ENCODE peak calls at places on chromosomes 4 and X, in seven cellular contexts. P, M, H, N, S, D and Y are unnamed samples.

GRCh38 chrX:87299563-87300160 is 217.9 kb upstream of the KLHL4 start:
- DNase-seq in H (no peak), S (no peak), N (no peak), D (no peak), M (no peak), P (peak; percentile 3), Y (no peak)

GRCh38 chr4:133594246-133595207 is 445.4 kb downstream of the PCDH10 start:
- DNase-seq in D (no peak), N (no peak), S (no peak), P (no peak), M (no peak), H (no peak), Y (no peak)

GRCh38 chrX:83771664-83772063 is 89.3 kb upstream of the CYLC1 start:
- DNase-seq in D (no peak), S (no peak), M (no peak), N (no peak), P (no peak), H (no peak), Y (peak; percentile 14)

GRCh38 chr4:4289055-4289454 is 899 bp downstream of the LYAR start:
- DNase-seq in H (no peak), P (peak; percentile 13), M (no peak), N (no peak), D (no peak), S (no peak), Y (no peak)

GRCh38 chr4:108224628-108225053 is 55.9 kb upstream of the LEF1 start:
- DNase-seq in M (no peak), N (no peak), P (peak; percentile 75), D (no peak), S (no peak), H (no peak), Y (peak; percentile 65)

GRCh38 chrX:9141496-9141895 is 107.6 kb upstream of the FAM9B start:
- DNase-seq in D (no peak), M (no peak), S (no peak), H (no peak), P (no peak), N (no peak), Y (no peak)

GRCh38 chr4:150482581-150482980 is 99.4 kb upstream of the MAB21L2 start:
- DNase-seq in N (no peak), M (no peak), P (no peak), D (no peak), H (no peak), S (no peak), Y (no peak)

GRCh38 chr4:57065730-57066482 is 44.3 kb downstream of the IGFBP7 start:
- DNase-seq in S (no peak), N (no peak), M (no peak), H (no peak), P (no peak), D (no peak), Y (no peak)

GRCh38 chrX:10098235-10098819 is 58.4 kb upstream of the CLCN4 start:
- DNase-seq in M (no peak), N (no peak), S (no peak), D (no peak), H (no peak), P (no peak), Y (no peak)

GRCh38 chrX:47218280-47218919 is at the start of gene CDK16:
- DNase-seq in D (peak; percentile 55), H (peak; percentile 70), M (peak; percentile 82), S (no peak), N (peak; percentile 79), P (peak; percentile 90), Y (peak; percentile 60)

GRCh38 chrX:133005038-133005437 is 46.6 kb upstream of the HS6ST2 start:
- DNase-seq in M (no peak), P (peak; percentile 23), N (no peak), S (no peak), H (no peak), D (no peak), Y (no peak)

GRCh38 chrX:14409341-14409740 is 120.0 kb upstream of the GLRA2 start:
- DNase-seq in M (no peak), P (no peak), S (no peak), H (no peak), N (no peak), D (no peak), Y (no peak)

GRCh38 chrX:119389214-119389613 is 9.9 kb upstream of the SLC25A43 start:
- DNase-seq in D (no peak), N (no peak), M (no peak), P (no peak), S (no peak), H (no peak), Y (no peak)

GRCh38 chr4:84870398-84871163 is 95.9 kb downstream of the WDFY3 start:
- DNase-seq in M (no peak), D (no peak), P (no peak), H (no peak), N (no peak), S (no peak), Y (no peak)

GRCh38 chr4:164734476-164734875 is 19.5 kb upstream of the SMIM31 start:
- DNase-seq in S (no peak), M (no peak), N (no peak), H (no peak), D (no peak), P (no peak), Y (no peak)

GRCh38 chr4:55297346-55297745 is 48.7 kb upstream of the SRD5A3 start:
- DNase-seq in M (no peak), H (no peak), D (no peak), S (no peak), N (peak; percentile 58), P (peak; percentile 17), Y (no peak)

GRCh38 chr4:80035336-80035735 is 37.7 kb downstream of the ANTXR2 start:
- DNase-seq in M (no peak), P (no peak), S (no peak), H (no peak), N (peak; percentile 38), D (no peak), Y (no peak)

GRCh38 chrX:10393241-10393640 is 227.1 kb downstream of the MID1 start:
- DNase-seq in N (no peak), M (no peak), P (no peak), D (no peak), S (no peak), H (no peak), Y (no peak)

GRCh38 chrX:136202889-136203288 is 48.3 kb downstream of the MAP7D3 start:
- DNase-seq in M (no peak), N (no peak), S (no peak), D (no peak), H (no peak), P (no peak), Y (no peak)

GRCh38 chr4:2096073-2096609 is 37.0 kb downstream of the NAT8L start:
- DNase-seq in P (no peak), N (no peak), H (no peak), M (no peak), S (peak; percentile 79), D (no peak), Y (no peak)

GRCh38 chrX:39850630-39851152 is 247.1 kb downstream of the BCOR start:
- DNase-seq in D (no peak), P (peak; percentile 90), M (peak; percentile 54), H (no peak), S (no peak), N (no peak), Y (no peak)

DNA sequence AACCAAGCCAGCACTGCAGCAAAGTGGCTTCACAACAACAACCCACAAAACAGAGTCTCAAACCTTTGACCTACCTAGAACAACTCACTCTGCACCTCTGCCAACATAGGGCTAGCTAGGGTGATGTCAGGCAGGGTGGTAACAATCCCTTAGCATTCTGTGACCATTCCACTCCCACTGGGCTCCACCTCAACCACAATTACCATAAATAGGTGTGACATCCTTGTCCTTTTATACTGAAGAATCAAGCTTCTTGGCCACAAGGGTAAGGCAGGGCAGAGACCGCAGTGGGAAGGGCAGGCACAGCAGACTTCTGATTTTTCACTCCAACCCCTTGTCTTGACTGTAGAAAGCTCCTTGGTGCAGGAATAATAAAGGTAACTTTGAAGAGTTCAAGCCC is 795.4 kb upstream of the DIAPH2 start:
- DNase-seq in S (no peak), N (no peak), D (no peak), H (no peak), M (no peak), P (no peak), Y (no peak)
- TF ChIP-seq POLR2A in S (no peak), N (no peak), D (no peak), H (no peak), M (no peak), P (no peak), Y (no peak)

DNA sequence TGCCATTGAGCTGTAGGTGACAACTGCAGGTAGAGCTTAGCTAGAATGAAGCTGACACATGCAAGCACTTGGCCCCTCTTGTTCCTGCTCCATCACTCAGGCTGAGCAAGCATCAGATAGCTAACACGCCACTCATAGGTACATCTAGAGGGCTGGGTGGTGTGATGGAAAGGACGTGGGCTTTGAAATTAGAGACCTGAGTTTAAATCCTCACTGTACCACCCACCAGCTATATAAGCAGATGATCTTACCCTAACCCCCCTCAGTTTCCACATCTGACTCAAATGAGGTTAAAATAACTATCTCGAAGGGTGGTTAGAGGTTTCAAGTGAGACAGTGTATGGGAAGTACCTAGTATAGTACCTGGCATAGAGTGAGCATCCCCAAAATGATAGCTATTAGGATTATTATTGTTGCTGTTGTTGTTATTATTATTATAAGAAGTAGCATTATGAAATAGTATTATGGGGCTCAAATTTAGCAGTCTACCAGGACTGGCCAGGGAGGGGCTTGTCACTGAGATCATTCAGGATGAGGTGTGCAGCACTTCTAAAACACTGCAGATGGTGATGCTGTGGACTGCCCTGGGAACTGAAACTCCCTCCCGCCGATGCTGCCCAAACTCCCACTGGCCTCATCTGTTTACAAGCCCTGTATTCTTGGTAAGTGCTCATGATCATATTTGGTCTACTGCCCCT is 59.0 kb downstream of the REELD1 start:
- DNase-seq in H (no peak), D (no peak), S (no peak), P (no peak), M (no peak), N (no peak), Y (no peak)
- H3K27ac ChIP-seq in H (no peak overlapping the region), D (no peak overlapping the region), S (no peak overlapping the region), P (no peak overlapping the region), M (no peak overlapping the region), N (no peak overlapping the region), Y (no peak overlapping the region)

GRCh38 chrX:110665223-110665622 is 130.4 kb downstream of the CHRDL1 start:
- DNase-seq in D (no peak), S (no peak), N (no peak), P (no peak), M (no peak), H (no peak), Y (no peak)
- H3K4me1 ChIP-seq in D (no peaks in the 10 kb centered on the region), S (no peaks in the 10 kb centered on the region), N (no peaks in the 10 kb centered on the region), P (no peaks in the 10 kb centered on the region), M (no peaks in the 10 kb centered on the region), H (no peaks in the 10 kb centered on the region), Y (no peaks in the 10 kb centered on the region)

GRCh38 chrX:11759172-11759460 is 1.1 kb downstream of the MSL3 start:
- DNase-seq in P (no peak), N (no peak), D (no peak), S (no peak), H (no peak), M (no peak), Y (no peak)

GRCh38 chrX:11758400-11759171 is 549 bp downstream of the MSL3 start:
- DNase-seq in P (peak; percentile 88), D (peak; percentile 71), M (peak; percentile 85), S (no peak), N (peak; percentile 87), H (peak; percentile 82), Y (peak; percentile 84)

GRCh38 chrX:11756354-11757318 is 1.4 kb upstream of the MSL3 start:
- DNase-seq in N (no peak), P (no peak), S (no peak), M (no peak), D (no peak), H (no peak), Y (no peak)

GRCh38 chrX:11757397-11757728 is 674 bp upstream of the MSL3 start:
- DNase-seq in N (no peak), M (peak; percentile 47), D (no peak), P (no peak), H (no peak), S (no peak), Y (no peak)

GRCh38 chrX:11757729-11758399 is at the start of gene MSL3:
- DNase-seq in P (peak; percentile 89), H (peak; percentile 73), S (no peak), M (no peak), N (peak; percentile 56), D (peak; percentile 33), Y (peak; percentile 39)
- TF ChIP-seq POLR2A in P (peak; percentile 4), H (peak; percentile 56), S (no peak), M (no peak), N (no peak), D (peak; percentile 9), Y (no peak)